ENCODE peak calls at places on chromosomes 3 and 15, in four cellular contexts. One of them, this sample, is unnamed.
A peak's percentile ranks its signal among the peaks of the same experiment; 100 is the strongest.

GRCh38 chr15:89021224-89021623 is 67.0 kb upstream of the ABHD2 start:
- DNase-seq in neural crest cell: no peak
- DNase-seq in WTC11: no peak
- DNase-seq in cardiac fibroblast: no peak
- DNase-seq in this sample: no peak

GRCh38 chr3:107241217-107241616 is 136.0 kb upstream of the CCDC54 start:
- DNase-seq in neural crest cell: no peak
- DNase-seq in WTC11: peak; percentile 37
- DNase-seq in cardiac fibroblast: peak; percentile 36
- DNase-seq in this sample: no peak

GRCh38 chr15:64285871-64286270 is 70.1 kb downstream of the CSNK1G1 start:
- DNase-seq in neural crest cell: no peak
- DNase-seq in WTC11: no peak
- DNase-seq in cardiac fibroblast: no peak
- DNase-seq in this sample: no peak

GRCh38 chr15:40796041-40796440 is 10.8 kb upstream of the ZFYVE19 start:
- DNase-seq in neural crest cell: no peak
- DNase-seq in WTC11: no peak
- DNase-seq in cardiac fibroblast: no peak
- DNase-seq in this sample: no peak

GRCh38 chr3:139893264-139893962 is 41.6 kb upstream of the CLSTN2 start:
- DNase-seq in neural crest cell: no peak
- DNase-seq in WTC11: no peak
- DNase-seq in cardiac fibroblast: no peak
- DNase-seq in this sample: no peak

GRCh38 chr15:65363766-65364165 is 14.0 kb downstream of the IGDCC3 start:
- DNase-seq in neural crest cell: no peak
- DNase-seq in WTC11: no peak
- DNase-seq in cardiac fibroblast: no peak
- DNase-seq in this sample: no peak

GRCh38 chr15:89777073-89777820 is 1.1 kb downstream of the MESP2 start:
- DNase-seq in neural crest cell: no peak
- DNase-seq in WTC11: no peak
- DNase-seq in cardiac fibroblast: no peak
- DNase-seq in this sample: no peak

GRCh38 chr3:171806200-171807128 is 3.8 kb downstream of the PLD1 start:
- DNase-seq in neural crest cell: no peak
- DNase-seq in WTC11: no peak
- DNase-seq in cardiac fibroblast: peak; percentile 78
- DNase-seq in this sample: no peak

GRCh38 chr3:31544634-31545033 is 11.9 kb downstream of the STT3B start:
- DNase-seq in neural crest cell: no peak
- DNase-seq in WTC11: no peak
- DNase-seq in cardiac fibroblast: peak; percentile 23
- DNase-seq in this sample: no peak

GRCh38 chr15:91863621-91864255 is 10.2 kb downstream of the SLCO3A1 start:
- DNase-seq in neural crest cell: no peak
- DNase-seq in WTC11: no peak
- DNase-seq in cardiac fibroblast: no peak
- DNase-seq in this sample: no peak

GRCh38 chr15:96807361-96807760 is 476.9 kb downstream of the NR2F2 start:
- DNase-seq in neural crest cell: no peak
- DNase-seq in WTC11: no peak
- DNase-seq in cardiac fibroblast: no peak
- DNase-seq in this sample: no peak

GRCh38 chr15:52362497-52362896 is 66.9 kb upstream of the MYO5C start:
- DNase-seq in neural crest cell: no peak
- DNase-seq in WTC11: no peak
- DNase-seq in cardiac fibroblast: peak; percentile 77
- DNase-seq in this sample: no peak

GRCh38 chr3:173870976-173871375 is 473.4 kb downstream of the NLGN1 start:
- DNase-seq in neural crest cell: no peak
- DNase-seq in WTC11: no peak
- DNase-seq in cardiac fibroblast: no peak
- DNase-seq in this sample: no peak

GRCh38 chr3:8658326-8659212 is 14.0 kb upstream of the SSUH2 start:
- DNase-seq in neural crest cell: no peak
- DNase-seq in WTC11: no peak
- DNase-seq in cardiac fibroblast: peak; percentile 89
- DNase-seq in this sample: peak; percentile 37

GRCh38 chr15:80343610-80344009 is 60.6 kb upstream of the ARNT2 start:
- DNase-seq in neural crest cell: no peak
- DNase-seq in WTC11: no peak
- DNase-seq in cardiac fibroblast: peak; percentile 95
- DNase-seq in this sample: no peak

GRCh38 chr3:28951773-28952556 is 328.9 kb upstream of the RBMS3 start:
- DNase-seq in neural crest cell: no peak
- DNase-seq in WTC11: no peak
- DNase-seq in cardiac fibroblast: no peak
- DNase-seq in this sample: no peak

DNA sequence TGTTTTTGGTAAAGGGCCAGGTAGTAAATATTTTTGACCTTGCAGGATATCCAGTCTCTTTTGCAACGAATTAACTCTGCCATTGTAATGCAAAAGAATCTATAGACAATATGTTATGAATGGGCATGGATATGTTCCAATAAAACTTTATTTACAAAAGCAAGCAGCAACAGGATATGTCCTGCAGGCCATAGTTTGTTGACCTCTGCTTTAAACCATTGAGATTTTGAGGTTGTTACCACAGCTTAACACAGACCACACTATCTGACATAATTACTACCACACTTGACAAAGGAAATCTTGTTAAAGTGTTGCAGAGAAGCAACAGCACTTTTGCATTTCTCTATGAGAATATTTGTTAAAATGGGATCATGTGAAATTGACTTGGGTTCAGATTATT is 349.3 kb downstream of the ERC2 start:
- DNase-seq in neural crest cell: no peak
- DNase-seq in WTC11: no peak
- DNase-seq in cardiac fibroblast: no peak
- DNase-seq in this sample: no peak
- TF ChIP-seq CTCF in neural crest cell: no peak
- TF ChIP-seq CTCF in WTC11: no peak
- TF ChIP-seq CTCF in cardiac fibroblast: no peak
- TF ChIP-seq CTCF in this sample: no peak

DNA sequence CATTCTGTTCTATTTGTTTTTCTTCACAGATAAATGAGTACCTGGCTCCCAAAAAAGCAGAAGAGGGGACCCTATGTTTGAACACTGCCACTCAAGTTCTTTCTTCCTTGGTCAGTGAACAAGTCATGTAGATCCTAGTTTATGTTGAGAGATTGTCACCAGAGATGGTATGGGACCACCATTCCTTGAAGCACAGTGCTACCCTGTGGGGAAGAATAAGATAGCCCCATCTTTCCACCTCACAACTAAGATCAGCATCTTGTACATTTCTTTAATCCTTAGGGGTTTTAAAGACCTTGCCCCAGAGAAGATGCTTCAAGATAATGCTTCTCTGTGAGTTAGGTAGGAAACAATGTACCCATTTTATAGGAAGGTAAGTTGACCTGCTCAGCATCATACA is 233.5 kb upstream of the WNT5A start:
- DNase-seq in neural crest cell: no peak
- DNase-seq in WTC11: no peak
- DNase-seq in cardiac fibroblast: peak; percentile 5
- DNase-seq in this sample: no peak
- TF ChIP-seq CTCF in neural crest cell: no peak
- TF ChIP-seq CTCF in WTC11: no peak
- TF ChIP-seq CTCF in cardiac fibroblast: peak; percentile 20
- TF ChIP-seq CTCF in this sample: no peak

GRCh38 chr15:34364041-34364440 is 3.0 kb downstream of the LPCAT4 start:
- DNase-seq in neural crest cell: no peak
- DNase-seq in WTC11: no peak
- DNase-seq in cardiac fibroblast: no peak
- DNase-seq in this sample: no peak

GRCh38 chr15:34360298-34360697 is 6.7 kb downstream of the LPCAT4 start:
- DNase-seq in neural crest cell: no peak
- DNase-seq in WTC11: peak; percentile 36
- DNase-seq in cardiac fibroblast: no peak
- DNase-seq in this sample: no peak

GRCh38 chr15:34359416-34359815 is 7.6 kb downstream of the LPCAT4 start:
- DNase-seq in neural crest cell: no peak
- DNase-seq in WTC11: no peak
- DNase-seq in cardiac fibroblast: no peak
- DNase-seq in this sample: no peak

GRCh38 chr15:34361278-34361677 is 5.7 kb downstream of the LPCAT4 start:
- DNase-seq in neural crest cell: no peak
- DNase-seq in WTC11: no peak
- DNase-seq in cardiac fibroblast: no peak
- DNase-seq in this sample: no peak

GRCh38 chr15:34362047-34362773 is 4.8 kb downstream of the LPCAT4 start:
- DNase-seq in neural crest cell: no peak
- DNase-seq in WTC11: no peak
- DNase-seq in cardiac fibroblast: no peak
- DNase-seq in this sample: no peak
- TF ChIP-seq CTCF in neural crest cell: no peak
- TF ChIP-seq CTCF in WTC11: no peak
- TF ChIP-seq CTCF in cardiac fibroblast: no peak
- TF ChIP-seq CTCF in this sample: no peak

GRCh38 chr15:101111570-101112262 is 140.1 kb downstream of the CHSY1 start:
- DNase-seq in neural crest cell: no peak
- DNase-seq in WTC11: no peak
- DNase-seq in cardiac fibroblast: no peak
- DNase-seq in this sample: no peak
- TF ChIP-seq CTCF in neural crest cell: no peak
- TF ChIP-seq CTCF in WTC11: no peak
- TF ChIP-seq CTCF in cardiac fibroblast: no peak
- TF ChIP-seq CTCF in this sample: no peak

GRCh38 chr3:50297384-50297775 is 1.8 kb downstream of the HYAL3 start:
- DNase-seq in neural crest cell: no peak
- DNase-seq in WTC11: no peak
- DNase-seq in cardiac fibroblast: no peak
- DNase-seq in this sample: no peak

GRCh38 chr3:50298836-50299637 is at the start of the genes HYAL3 and NAA80:
- DNase-seq in neural crest cell: peak; percentile 97
- DNase-seq in WTC11: peak; percentile 100
- DNase-seq in cardiac fibroblast: peak; percentile 100
- DNase-seq in this sample: peak; percentile 96

GRCh38 chr3:50296721-50297383 is 2.4 kb downstream of the HYAL3 start:
- DNase-seq in neural crest cell: no peak
- DNase-seq in WTC11: no peak
- DNase-seq in cardiac fibroblast: no peak
- DNase-seq in this sample: no peak

GRCh38 chr3:50299638-50299928 is 378 bp upstream of the HYAL3 start:
- DNase-seq in neural crest cell: no peak
- DNase-seq in WTC11: no peak
- DNase-seq in cardiac fibroblast: no peak
- DNase-seq in this sample: no peak

GRCh38 chr3:50297896-50298725 is 1.1 kb downstream of the HYAL3 start:
- DNase-seq in neural crest cell: no peak
- DNase-seq in WTC11: no peak
- DNase-seq in cardiac fibroblast: no peak
- DNase-seq in this sample: no peak
- TF ChIP-seq CTCF in neural crest cell: peak; percentile 37
- TF ChIP-seq CTCF in WTC11: no peak
- TF ChIP-seq CTCF in cardiac fibroblast: peak; percentile 31
- TF ChIP-seq CTCF in this sample: no peak

GRCh38 chr3:17742092-17742836 is at the start of gene TBC1D5:
- DNase-seq in neural crest cell: peak; percentile 89
- DNase-seq in WTC11: peak; percentile 94
- DNase-seq in cardiac fibroblast: peak; percentile 99
- DNase-seq in this sample: peak; percentile 95
- TF ChIP-seq CTCF in neural crest cell: no peak
- TF ChIP-seq CTCF in WTC11: no peak
- TF ChIP-seq CTCF in cardiac fibroblast: no peak
- TF ChIP-seq CTCF in this sample: no peak

DNA sequence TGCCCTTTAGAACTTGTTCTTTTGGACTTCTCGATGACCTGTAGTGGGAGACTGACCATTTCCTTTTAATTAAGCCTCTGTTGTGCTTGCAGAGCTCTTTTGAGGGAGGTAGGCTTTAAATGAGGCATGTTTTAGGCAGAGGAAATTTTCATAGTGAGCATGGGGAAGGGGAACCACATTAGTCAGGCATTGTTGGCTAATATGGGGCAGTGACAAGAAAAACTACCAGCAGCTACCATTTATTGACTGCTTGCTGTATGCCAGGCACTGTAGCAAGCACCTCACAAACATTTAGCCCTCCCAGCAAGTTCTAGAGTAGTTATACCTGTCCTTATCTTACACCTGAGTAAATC is 10.9 kb downstream of the ATG7 start:
- DNase-seq in neural crest cell: no peak
- DNase-seq in WTC11: no peak
- DNase-seq in cardiac fibroblast: no peak
- DNase-seq in this sample: no peak
- TF ChIP-seq CTCF in neural crest cell: no peak
- TF ChIP-seq CTCF in WTC11: no peak
- TF ChIP-seq CTCF in cardiac fibroblast: no peak
- TF ChIP-seq CTCF in this sample: no peak

DNA sequence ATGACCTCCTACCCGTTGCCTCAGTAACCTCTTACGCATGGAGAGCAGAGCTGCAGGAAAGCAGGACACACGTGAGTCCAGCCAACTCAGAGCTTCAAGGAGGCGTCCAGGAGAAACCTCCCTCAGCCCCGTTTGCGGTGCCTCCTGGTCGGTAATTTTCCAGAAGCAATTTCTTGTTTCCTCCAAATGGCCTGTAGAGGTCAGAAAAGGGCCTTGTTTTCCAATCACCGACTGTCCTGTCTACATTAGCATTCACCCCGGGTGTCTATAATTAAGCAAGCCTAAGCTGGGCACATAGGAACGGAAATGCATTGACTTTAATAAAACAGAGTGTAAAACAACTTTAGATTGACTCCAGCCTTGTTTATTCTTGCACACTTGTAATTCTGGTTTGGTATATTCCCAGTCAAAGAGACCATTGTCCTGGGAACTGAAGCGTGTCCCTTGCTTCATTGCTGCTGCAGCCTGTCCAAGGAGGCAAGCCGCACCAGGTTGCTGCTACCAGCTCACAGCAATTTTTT is 836.2 kb downstream of the AGBL1 start:
- DNase-seq in neural crest cell: peak; percentile 24
- DNase-seq in WTC11: peak; percentile 36
- DNase-seq in cardiac fibroblast: peak; percentile 73
- DNase-seq in this sample: no peak
- TF ChIP-seq CTCF in neural crest cell: peak; percentile 68
- TF ChIP-seq CTCF in WTC11: peak; percentile 26
- TF ChIP-seq CTCF in cardiac fibroblast: peak; percentile 54
- TF ChIP-seq CTCF in this sample: no peak

GRCh38 chr3:155495387-155495786 is 201.9 kb upstream of the STRIT1 start:
- DNase-seq in neural crest cell: no peak
- DNase-seq in WTC11: no peak
- DNase-seq in cardiac fibroblast: no peak
- DNase-seq in this sample: no peak

GRCh38 chr3:155492841-155493240 is 199.4 kb upstream of the STRIT1 start:
- DNase-seq in neural crest cell: no peak
- DNase-seq in WTC11: no peak
- DNase-seq in cardiac fibroblast: no peak
- DNase-seq in this sample: no peak

GRCh38 chr3:155494332-155494731 is 200.8 kb upstream of the STRIT1 start:
- DNase-seq in neural crest cell: no peak
- DNase-seq in WTC11: no peak
- DNase-seq in cardiac fibroblast: no peak
- DNase-seq in this sample: no peak

GRCh38 chr3:155497930-155498647 is 204.6 kb upstream of the STRIT1 start:
- DNase-seq in neural crest cell: no peak
- DNase-seq in WTC11: no peak
- DNase-seq in cardiac fibroblast: peak; percentile 1
- DNase-seq in this sample: no peak

GRCh38 chr3:155496206-155496605 is 202.7 kb upstream of the STRIT1 start:
- DNase-seq in neural crest cell: no peak
- DNase-seq in WTC11: no peak
- DNase-seq in cardiac fibroblast: no peak
- DNase-seq in this sample: no peak
- TF ChIP-seq CTCF in neural crest cell: no peak
- TF ChIP-seq CTCF in WTC11: no peak
- TF ChIP-seq CTCF in cardiac fibroblast: no peak
- TF ChIP-seq CTCF in this sample: no peak

This sample was measured in mesothelial cell of epicardium.